ENCODE peak calls at places on chromosomes 3 and 15, in eight cellular contexts. L is GM23338, F is cardiac muscle cell, D is activated B cell treated with CpG ODN at 0.5 μM for 24 hours, A is AG04450, N is fibroblast of lung, H is neural progenitor cell, V is progenitor cell of endocrine pancreas. U is an unnamed sample.

GRCh38 chr3:171172070-171172469 is 145.6 kb upstream of the SLC2A2 start:
- DNase-seq in L (peak), F (no peak), D (no peak), A (no peak), N (no peak), H (no peak), V (no peak), U (no peak)

GRCh38 chr3:45544719-45545296 is 49.7 kb upstream of the LIMD1 start:
- DNase-seq in L (no peak), F (peak), D (no peak), A (no peak), N (no peak), H (no peak), V (no peak), U (no peak)

GRCh38 chr3:119310052-119310451 is 15.9 kb downstream of the ARHGAP31 start:
- DNase-seq in L (peak), F (peak), D (no peak), A (peak), N (peak), H (peak), V (no peak), U (peak)

GRCh38 chr15:87038404-87038803 is 958.7 kb downstream of the AGBL1 start:
- DNase-seq in L (peak), F (no peak), D (no peak), A (no peak), N (no peak), H (peak), V (no peak), U (no peak)

GRCh38 chr3:12724794-12725193 is 34.3 kb downstream of the TMEM40 start:
- DNase-seq in L (no peak), F (no peak), D (no peak), A (no peak), N (no peak), H (no peak), V (no peak), U (no peak)

GRCh38 chr15:73541479-73541878 is 91.7 kb downstream of the NPTN start:
- DNase-seq in L (no peak), F (no peak), D (no peak), A (no peak), N (no peak), H (no peak), V (no peak), U (no peak)

GRCh38 chr3:158617982-158618875 is 26.1 kb upstream of the GFM1 start:
- DNase-seq in L (peak), F (no peak), D (no peak), A (no peak), N (no peak), H (peak), V (no peak), U (no peak)

GRCh38 chr3:69791919-69792399 is 52.7 kb downstream of the MITF start:
- DNase-seq in L (peak), F (peak), D (no peak), A (no peak), N (peak), H (no peak), V (no peak), U (peak)

GRCh38 chr3:196537319-196537984 is 22.3 kb upstream of the SMCO1 start:
- DNase-seq in L (peak), F (no peak), D (peak), A (no peak), N (no peak), H (peak), V (no peak), U (no peak)

GRCh38 chr3:5188419-5189405 is 1.2 kb downstream of the EDEM1 start:
- DNase-seq in L (peak), F (peak), D (no peak), A (no peak), N (peak), H (peak), V (no peak), U (no peak)

GRCh38 chr15:88707766-88708165 is 69.0 kb downstream of the ISG20 start:
- DNase-seq in L (no peak), F (peak), D (no peak), A (no peak), N (peak), H (no peak), V (no peak), U (no peak)

GRCh38 chr15:63474810-63475316 is 29.5 kb upstream of the USP3 start:
- DNase-seq in L (no peak), F (no peak), D (peak), A (no peak), N (no peak), H (no peak), V (no peak), U (no peak)

GRCh38 chr3:76497636-76498035 is 542.3 kb upstream of the ROBO2 start:
- DNase-seq in L (peak), F (no peak), D (no peak), A (peak), N (peak), H (peak), V (no peak), U (no peak)

GRCh38 chr15:31609243-31609642 is 282.6 kb downstream of the KLF13 start:
- DNase-seq in L (no peak), F (no peak), D (no peak), A (no peak), N (peak), H (no peak), V (no peak), U (no peak)

GRCh38 chr3:151265166-151265565 is 13.2 kb downstream of the P2RY14 start:
- DNase-seq in L (no peak), F (no peak), D (no peak), A (no peak), N (no peak), H (no peak), V (no peak), U (no peak)

GRCh38 chr3:58670506-58671125 is 4.0 kb upstream of the FAM3D start:
- DNase-seq in L (no peak), F (no peak), D (no peak), A (no peak), N (no peak), H (no peak), V (no peak), U (no peak)

GRCh38 chr15:29103825-29104565 is 165.6 kb downstream of the NSMCE3 start:
- DNase-seq in L (peak), F (peak), D (no peak), A (peak), N (peak), H (peak), V (peak), U (peak)

GRCh38 chr15:57582080-57582479 is 9.6 kb upstream of the MYZAP start:
- DNase-seq in L (no peak), F (no peak), D (no peak), A (no peak), N (no peak), H (no peak), V (no peak), U (no peak)

GRCh38 chr3:123066896-123067688 is at the start of gene PDIA5:
- DNase-seq in L (peak), F (peak), D (peak), A (peak), N (peak), H (peak), V (peak), U (peak)

GRCh38 chr3:156174229-156174847 is 54.0 kb downstream of the KCNAB1 start:
- DNase-seq in L (peak), F (peak), D (no peak), A (peak), N (peak), H (peak), V (no peak), U (no peak)

GRCh38 chr3:194905696-194906095 is 220.0 kb downstream of the FAM43A start:
- DNase-seq in L (no peak), F (peak), D (no peak), A (no peak), N (peak), H (no peak), V (no peak), U (peak)

GRCh38 chr15:67839358-67839928 is 402 bp downstream of the RNU6-1 start:
- DNase-seq in L (no peak), F (peak), D (peak), A (no peak), N (peak), H (no peak), V (no peak), U (no peak)

GRCh38 chr3:9681723-9682081 is 21.9 kb upstream of the CPNE9 start:
- DNase-seq in L (no peak), F (no peak), D (no peak), A (no peak), N (no peak), H (no peak), V (no peak), U (no peak)

GRCh38 chr15:34732430-34732829 is 22.4 kb downstream of the GJD2 start:
- DNase-seq in L (no peak), F (no peak), D (no peak), A (no peak), N (no peak), H (no peak), V (no peak), U (no peak)

GRCh38 chr3:194579091-194579606 is 54.1 kb downstream of the TMEM44 start:
- DNase-seq in L (no peak), F (peak), D (no peak), A (no peak), N (peak), H (no peak), V (no peak), U (no peak)

GRCh38 chr3:55723653-55724406 is 236.7 kb upstream of the WNT5A start:
- DNase-seq in L (peak), F (no peak), D (no peak), A (no peak), N (no peak), H (no peak), V (no peak), U (no peak)

GRCh38 chr3:62647711-62648110 is 227.5 kb downstream of the CADPS start:
- DNase-seq in L (no peak), F (no peak), D (no peak), A (no peak), N (no peak), H (no peak), V (no peak), U (no peak)

GRCh38 chr15:84671211-84671610 is 13.2 kb upstream of the NMB start:
- DNase-seq in L (no peak), F (peak), D (no peak), A (peak), N (peak), H (no peak), V (no peak), U (peak)

GRCh38 chr3:10983219-10983916 is 9.2 kb upstream of the SLC6A1 start:
- DNase-seq in L (peak), F (peak), D (no peak), A (no peak), N (peak), H (peak), V (peak), U (no peak)

GRCh38 chr3:59407425-59407824 is 357.6 kb upstream of the CFAP20DC start:
- DNase-seq in L (peak), F (no peak), D (no peak), A (no peak), N (no peak), H (no peak), V (no peak), U (no peak)

GRCh38 chr3:159458982-159459381 is 529.7 kb upstream of the IL12A start:
- DNase-seq in L (no peak), F (no peak), D (no peak), A (no peak), N (no peak), H (no peak), V (no peak), U (no peak)

GRCh38 chr15:100281096-100281917 is 60.5 kb downstream of the ADAMTS17 start:
- DNase-seq in L (no peak), F (no peak), D (no peak), A (no peak), N (no peak), H (no peak), V (no peak), U (no peak)

GRCh38 chr15:84911879-84912660 is 27.6 kb downstream of the SLC28A1 start:
- DNase-seq in L (no peak), F (peak), D (no peak), A (peak), N (peak), H (no peak), V (no peak), U (peak)

GRCh38 chr15:29840928-29841327 is 18.7 kb upstream of the TJP1 start:
- DNase-seq in L (no peak), F (no peak), D (no peak), A (no peak), N (peak), H (no peak), V (no peak), U (no peak)

GRCh38 chr15:89841306-89841705 is 26.7 kb upstream of the ANPEP start:
- DNase-seq in L (no peak), F (no peak), D (no peak), A (no peak), N (no peak), H (no peak), V (no peak), U (no peak)

GRCh38 chr3:11643212-11644087 is at the start of gene VGLL4:
- DNase-seq in L (peak), F (peak), D (peak), A (peak), N (peak), H (peak), V (peak), U (peak)

GRCh38 chr3:3212781-3213416 is 33.4 kb upstream of the CRBN start:
- DNase-seq in L (no peak), F (no peak), D (no peak), A (no peak), N (no peak), H (no peak), V (no peak), U (no peak)

GRCh38 chr3:139774570-139775302 is 97.0 kb upstream of the NMNAT3 start:
- DNase-seq in L (peak), F (peak), D (no peak), A (no peak), N (peak), H (peak), V (no peak), U (no peak)

GRCh38 chr15:58043192-58043903 is 22.2 kb downstream of the ALDH1A2 start:
- DNase-seq in L (peak), F (peak), D (no peak), A (peak), N (peak), H (peak), V (no peak), U (peak)

GRCh38 chr15:79028411-79028964 is 62.1 kb downstream of the RASGRF1 start:
- DNase-seq in L (peak), F (peak), D (no peak), A (no peak), N (peak), H (peak), V (peak), U (no peak)
- TF ChIP-seq CTCF in L (peak), F (peak), D (no peak), A (peak), N (peak), H (peak), V (peak), U (peak)

GRCh38 chr15:25346371-25346770 is 92.5 kb downstream of the UBE3A start:
- DNase-seq in L (no peak), F (no peak), D (no peak), A (no peak), N (no peak), H (no peak), V (no peak), U (no peak)
- TF ChIP-seq CTCF in L (no peak), F (no peak), D (no peak), A (no peak), N (no peak), H (no peak), V (no peak), U (no peak)

GRCh38 chr15:77107531-77108355 is 36.8 kb upstream of the TSPAN3 start:
- DNase-seq in L (peak), F (peak), D (no peak), A (peak), N (peak), H (peak), V (peak), U (no peak)
- TF ChIP-seq CTCF in L (peak), F (peak), D (no peak), A (peak), N (peak), H (peak), V (peak), U (peak)

GRCh38 chr15:78564743-78565096 is 600 bp upstream of the CHRNA5 start:
- DNase-seq in L (no peak), F (no peak), D (peak), A (no peak), N (no peak), H (no peak), V (no peak), U (no peak)

GRCh38 chr15:78563092-78563491 is 2.2 kb upstream of the CHRNA5 start:
- DNase-seq in L (no peak), F (no peak), D (no peak), A (no peak), N (no peak), H (no peak), V (no peak), U (no peak)

GRCh38 chr15:78565097-78565950 is at the start of gene CHRNA5:
- DNase-seq in L (peak), F (peak), D (peak), A (peak), N (peak), H (peak), V (peak), U (peak)

GRCh38 chr15:78567541-78567940 is 2.2 kb downstream of the CHRNA5 start:
- DNase-seq in L (no peak), F (no peak), D (no peak), A (no peak), N (no peak), H (no peak), V (no peak), U (no peak)

GRCh38 chr15:78565951-78566774 is 843 bp downstream of the CHRNA5 start:
- DNase-seq in L (peak), F (peak), D (no peak), A (no peak), N (peak), H (peak), V (no peak), U (no peak)
- TF ChIP-seq CTCF in L (no peak), F (peak), D (no peak), A (peak), N (peak), H (no peak), V (peak), U (no peak)

U was measured in AG09319.